ENCODE peak calls at places on chromosomes 7 and 10, in eight cellular contexts. T is A549, D is ascending aorta, J is H1, P is colonic mucosa, Y is hepatocyte, U is heart right ventricle, L is thoracic aorta. K is an unnamed sample.

GRCh38 chr10:104293021-104293420 is 24.0 kb downstream of the GSTO2 start:
- DNase-seq in Y (no peak), P (no peak), U (no peak), L (no peak), J (no peak), D (no peak), T (no peak), K (no peak)

GRCh38 chr7:139393621-139394215 is 34.0 kb downstream of the LUC7L2 start:
- DNase-seq in U (no peak), J (no peak), D (no peak), Y (no peak), P (no peak), L (no peak), T (no peak), K (no peak)

GRCh38 chr7:67371429-67372305 is 375.0 kb downstream of the TYW1 start:
- DNase-seq in U (peak; percentile 25), L (peak; percentile 3), T (peak; percentile 87), D (peak; percentile 67), J (peak; percentile 85), Y (peak; percentile 90), P (peak; percentile 56), K (peak; percentile 67)

GRCh38 chr10:95487994-95488393 is 73.2 kb downstream of the SORBS1 start:
- DNase-seq in L (no peak), J (no peak), P (no peak), D (no peak), Y (no peak), T (no peak), U (no peak), K (no peak)

GRCh38 chr7:102300643-102301211 is 14.1 kb downstream of the SH2B2 start:
- DNase-seq in Y (no peak), L (no peak), T (no peak), P (no peak), J (peak; percentile 94), D (no peak), U (peak; percentile 40), K (no peak)

GRCh38 chr7:22447008-22447407 is 53.0 kb downstream of the STEAP1B start:
- DNase-seq in T (no peak), L (no peak), P (no peak), J (no peak), D (no peak), Y (no peak), U (no peak), K (no peak)

GRCh38 chr7:38374507-38374906 is 101.1 kb upstream of the TARP start:
- DNase-seq in D (no peak), P (no peak), T (peak; percentile 39), Y (peak; percentile 64), J (peak; percentile 70), U (no peak), L (no peak), K (no peak)

GRCh38 chr10:51430506-51430905 is 268.9 kb downstream of the CSTF2T start:
- DNase-seq in U (no peak), P (no peak), Y (no peak), J (no peak), L (no peak), D (no peak), T (no peak), K (no peak)

GRCh38 chr7:69843653-69844052 is 245.4 kb downstream of the AUTS2 start:
- DNase-seq in D (no peak), L (no peak), U (no peak), Y (no peak), J (no peak), T (no peak), P (no peak), K (no peak)

GRCh38 chr10:95121904-95122303 is 52.6 kb upstream of the CYP2C8 start:
- DNase-seq in U (no peak), D (no peak), T (no peak), J (no peak), L (no peak), P (no peak), Y (peak; percentile 25), K (peak; percentile 39)

GRCh38 chr7:102432476-102433318 is 678 bp upstream of the ORAI2 start:
- DNase-seq in U (no peak), Y (no peak), T (no peak), P (no peak), D (no peak), J (no peak), L (no peak), K (no peak)

GRCh38 chr7:71457021-71457420 is 325.1 kb downstream of the GALNT17 start:
- DNase-seq in L (no peak), T (no peak), D (no peak), J (no peak), Y (no peak), U (no peak), P (no peak), K (no peak)

GRCh38 chr7:84193787-84194186 is 802 bp downstream of the SEMA3A start:
- DNase-seq in Y (no peak), U (no peak), L (no peak), T (no peak), D (no peak), P (no peak), J (no peak), K (no peak)

GRCh38 chr10:44014644-44015250 is 366.1 kb upstream of the ZNF32 start:
- DNase-seq in T (no peak), D (no peak), J (no peak), L (no peak), Y (no peak), P (no peak), U (no peak), K (no peak)

GRCh38 chr10:101063548-101064414 is 2.0 kb downstream of the KAZALD1 start:
- DNase-seq in J (no peak), L (no peak), D (no peak), U (no peak), T (no peak), P (no peak), Y (no peak), K (no peak)
- H3K4me1 ChIP-seq in J (peaks cover 4% of the 10 kb centered on the region), L (peaks cover 20% of the 10 kb centered on the region), D (peaks cover 50% of the 10 kb centered on the region), U (peaks cover 53% of the 10 kb centered on the region), T (peaks cover 43% of the 10 kb centered on the region), P (peaks cover 33% of the 10 kb centered on the region), Y (peaks cover 31% of the 10 kb centered on the region), K (peaks cover 11% of the 10 kb centered on the region)

DNA sequence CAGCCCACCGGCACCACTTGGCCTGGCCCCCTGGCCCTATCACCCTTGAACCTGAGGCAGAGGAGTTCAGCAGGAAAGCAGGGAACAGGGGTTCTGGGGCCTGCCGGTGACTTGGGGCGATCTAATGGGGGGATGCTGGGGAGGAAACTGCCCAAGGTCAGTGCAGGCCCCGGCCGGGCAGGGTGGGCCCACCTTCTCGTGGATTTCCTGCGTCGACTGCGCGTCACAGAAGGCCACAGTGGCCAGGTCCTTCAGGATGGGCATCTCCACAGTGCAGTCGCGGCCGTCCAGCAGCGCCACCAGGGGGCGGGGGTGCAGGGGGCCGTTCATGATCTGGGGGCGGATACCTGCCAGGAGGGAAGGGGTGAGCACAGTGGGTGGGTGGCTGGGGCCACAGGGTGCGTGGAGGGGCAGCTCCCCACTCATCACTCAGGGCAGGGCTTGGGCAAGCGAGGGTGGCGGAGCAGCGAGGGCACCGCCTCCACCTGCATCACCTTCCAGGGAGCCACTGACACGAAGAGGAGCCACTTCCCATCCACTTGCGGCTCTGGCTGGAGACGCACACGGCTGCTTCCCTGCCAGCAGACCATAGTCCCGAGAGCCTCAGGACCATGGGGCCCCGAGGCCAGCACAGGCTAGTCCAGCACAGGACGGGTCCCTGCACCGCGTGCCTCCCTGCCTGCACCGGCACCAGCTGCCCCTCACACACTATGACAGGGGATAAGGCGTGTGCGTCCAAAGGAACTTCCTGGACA is 61.4 kb downstream of the ZRANB1 start:
- DNase-seq in J (no peak), P (no peak), T (no peak), L (no peak), D (peak; percentile 61), U (no peak), Y (no peak), K (peak; percentile 6)
- TF ChIP-seq CTCF in J (no peak), P (no peak), T (no peak), L (peak; percentile 8), D (no peak), U (no peak), Y (no peak), K (no peak)

GRCh38 chr7:157769870-157770213 is 433.0 kb downstream of the DNAJB6 start:
- DNase-seq in T (no peak), D (no peak), P (no peak), J (no peak), L (no peak), Y (no peak), U (no peak), K (no peak)
- H3K9me3 ChIP-seq in T (peaks cover 15% of the 10 kb centered on the region), D (no peaks in the 10 kb centered on the region), P (no peaks in the 10 kb centered on the region), J (peaks cover 3% of the 10 kb centered on the region), L (peaks cover 5% of the 10 kb centered on the region), Y (no peaks in the 10 kb centered on the region), U (peaks cover 27% of the 10 kb centered on the region), K (no peaks in the 10 kb centered on the region)

GRCh38 chr7:26198781-26199169 is 1.8 kb downstream of the HNRNPA2B1 start:
- DNase-seq in D (no peak), L (no peak), U (no peak), P (no peak), T (no peak), J (no peak), Y (no peak), K (no peak)

GRCh38 chr7:26196305-26196704 is 4.2 kb downstream of the HNRNPA2B1 start:
- DNase-seq in P (no peak), L (no peak), T (no peak), J (no peak), Y (no peak), U (no peak), D (no peak), K (no peak)

GRCh38 chr7:26195867-26196266 is 4.7 kb downstream of the HNRNPA2B1 start:
- DNase-seq in P (no peak), U (no peak), L (no peak), J (no peak), T (no peak), Y (no peak), D (no peak), K (no peak)

GRCh38 chr7:26198133-26198780 is 2.3 kb downstream of the HNRNPA2B1 start:
- DNase-seq in J (no peak), Y (peak; percentile 47), L (no peak), U (no peak), T (no peak), D (no peak), P (peak; percentile 39), K (no peak)

GRCh38 chr7:26197153-26198115 is 3.1 kb downstream of the HNRNPA2B1 start:
- DNase-seq in U (no peak), T (no peak), L (no peak), Y (no peak), D (no peak), P (no peak), J (no peak), K (no peak)
- H3K4me1 ChIP-seq in U (peaks cover 49% of the 10 kb centered on the region), T (peaks cover 47% of the 10 kb centered on the region), L (peaks cover 51% of the 10 kb centered on the region), Y (peaks cover 25% of the 10 kb centered on the region), D (peaks cover 49% of the 10 kb centered on the region), P (peaks cover 22% of the 10 kb centered on the region), J (no peaks in the 10 kb centered on the region), K (peaks cover 50% of the 10 kb centered on the region)

GRCh38 chr7:155738652-155739537 is 73.4 kb downstream of the SHH start:
- DNase-seq in U (peak; percentile 61), P (peak; percentile 81), D (peak; percentile 79), J (no peak), T (peak; percentile 29), Y (peak; percentile 78), L (no peak), K (peak; percentile 62)
- TF ChIP-seq CTCF in U (peak; percentile 53), P (peak; percentile 68), D (peak; percentile 44), J (peak; percentile 74), T (peak; percentile 96), Y (peak; percentile 76), L (peak; percentile 45), K (peak; percentile 41)

DNA sequence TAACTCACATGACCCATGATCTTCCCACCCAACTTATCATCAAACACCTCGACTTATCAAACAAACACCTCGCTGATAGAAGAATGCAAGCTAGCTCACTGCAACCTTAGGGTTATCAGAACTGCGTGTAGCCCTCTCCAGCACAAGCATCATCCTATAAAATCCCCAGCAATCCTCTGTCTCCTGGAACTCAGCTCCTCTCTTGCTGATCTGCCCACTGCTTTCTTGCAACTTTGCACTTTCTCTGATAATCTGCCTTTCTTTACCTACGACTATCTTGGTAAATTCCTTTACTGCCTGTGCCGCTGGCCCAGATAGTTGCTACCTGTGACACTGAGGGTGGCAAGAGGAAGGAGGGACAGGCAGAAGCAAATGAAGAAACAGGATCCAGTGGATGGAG is 210.9 kb downstream of the ACTR3B start:
- DNase-seq in U (no peak), D (no peak), Y (no peak), L (no peak), P (no peak), T (no peak), J (no peak), K (no peak)
- H3K9me3 ChIP-seq in U (peaks cover 22% of the 10 kb centered on the region), D (no peaks in the 10 kb centered on the region), Y (no peaks in the 10 kb centered on the region), L (no peaks in the 10 kb centered on the region), P (no peaks in the 10 kb centered on the region), T (peaks cover 3% of the 10 kb centered on the region), J (peaks cover 22% of the 10 kb centered on the region), K (no peaks in the 10 kb centered on the region)